ENCODE peak calls at places on chromosomes 11 and 22, in ten cellular contexts. One of them, this sample, is unnamed.

GRCh38 chr11:12531020-12531419 is 143.2 kb upstream of the TEAD1 start:
- DNase-seq in tibial artery: no peak
- DNase-seq in midbrain: no peak
- DNase-seq in activated CD4-positive, CD25-positive, alpha-beta regulatory T cell: no peak
- DNase-seq in HT-29: no peak
- DNase-seq in activated CD4-positive, alpha-beta memory T cell treated with anti-CD3 and anti-CD28 coated beads, Interleukin-2, amount 10 ng/mL, durations not matched to agents 7 days and 5 days: no peak
- DNase-seq in stimulated activated naive CD8-positive, alpha-beta T cell treated with anti-CD3 and anti-CD28 coated beads, Interleukin-15, amount 100 ng/mL, for 72 hours: no peak
- DNase-seq in fibroblast of lung: no peak
- DNase-seq in bronchial epithelial cell: no peak
- DNase-seq in COR-L47: no peak
- DNase-seq in this sample: no peak

GRCh38 chr11:74004694-74005615 is 3.9 kb downstream of the UCP3 start:
- DNase-seq in COR-L47: no peak
- DNase-seq in activated CD4-positive, alpha-beta memory T cell treated with anti-CD3 and anti-CD28 coated beads, Interleukin-2, amount 10 ng/mL, durations not matched to agents 7 days and 5 days: peak
- DNase-seq in fibroblast of lung: no peak
- DNase-seq in tibial artery: no peak
- DNase-seq in stimulated activated naive CD8-positive, alpha-beta T cell treated with anti-CD3 and anti-CD28 coated beads, Interleukin-15, amount 100 ng/mL, for 72 hours: peak
- DNase-seq in HT-29: no peak
- DNase-seq in midbrain: no peak
- DNase-seq in activated CD4-positive, CD25-positive, alpha-beta regulatory T cell: peak
- DNase-seq in bronchial epithelial cell: no peak
- DNase-seq in this sample: no peak

GRCh38 chr11:134157451-134157850 is 66.3 kb downstream of the NCAPD3 start:
- DNase-seq in bronchial epithelial cell: no peak
- DNase-seq in activated CD4-positive, CD25-positive, alpha-beta regulatory T cell: no peak
- DNase-seq in fibroblast of lung: no peak
- DNase-seq in midbrain: no peak
- DNase-seq in COR-L47: no peak
- DNase-seq in HT-29: no peak
- DNase-seq in activated CD4-positive, alpha-beta memory T cell treated with anti-CD3 and anti-CD28 coated beads, Interleukin-2, amount 10 ng/mL, durations not matched to agents 7 days and 5 days: no peak
- DNase-seq in tibial artery: no peak
- DNase-seq in stimulated activated naive CD8-positive, alpha-beta T cell treated with anti-CD3 and anti-CD28 coated beads, Interleukin-15, amount 100 ng/mL, for 72 hours: no peak
- DNase-seq in this sample: no peak

GRCh38 chr11:79796704-79797103 is 355.9 kb upstream of the TENM4 start:
- DNase-seq in stimulated activated naive CD8-positive, alpha-beta T cell treated with anti-CD3 and anti-CD28 coated beads, Interleukin-15, amount 100 ng/mL, for 72 hours: no peak
- DNase-seq in midbrain: no peak
- DNase-seq in activated CD4-positive, CD25-positive, alpha-beta regulatory T cell: no peak
- DNase-seq in bronchial epithelial cell: no peak
- DNase-seq in activated CD4-positive, alpha-beta memory T cell treated with anti-CD3 and anti-CD28 coated beads, Interleukin-2, amount 10 ng/mL, durations not matched to agents 7 days and 5 days: no peak
- DNase-seq in HT-29: no peak
- DNase-seq in COR-L47: no peak
- DNase-seq in tibial artery: no peak
- DNase-seq in fibroblast of lung: no peak
- DNase-seq in this sample: no peak

GRCh38 chr11:93089474-93090102 is 108.2 kb downstream of the SLC36A4 start:
- DNase-seq in HT-29: peak
- DNase-seq in stimulated activated naive CD8-positive, alpha-beta T cell treated with anti-CD3 and anti-CD28 coated beads, Interleukin-15, amount 100 ng/mL, for 72 hours: no peak
- DNase-seq in fibroblast of lung: peak
- DNase-seq in activated CD4-positive, alpha-beta memory T cell treated with anti-CD3 and anti-CD28 coated beads, Interleukin-2, amount 10 ng/mL, durations not matched to agents 7 days and 5 days: no peak
- DNase-seq in bronchial epithelial cell: peak
- DNase-seq in activated CD4-positive, CD25-positive, alpha-beta regulatory T cell: no peak
- DNase-seq in tibial artery: peak
- DNase-seq in midbrain: peak
- DNase-seq in COR-L47: no peak
- DNase-seq in this sample: no peak

GRCh38 chr22:32475428-32476010 is 908 bp downstream of the FBXO7 start:
- DNase-seq in activated CD4-positive, alpha-beta memory T cell treated with anti-CD3 and anti-CD28 coated beads, Interleukin-2, amount 10 ng/mL, durations not matched to agents 7 days and 5 days: peak
- DNase-seq in bronchial epithelial cell: peak
- DNase-seq in tibial artery: peak
- DNase-seq in HT-29: peak
- DNase-seq in activated CD4-positive, CD25-positive, alpha-beta regulatory T cell: no peak
- DNase-seq in COR-L47: peak
- DNase-seq in midbrain: peak
- DNase-seq in fibroblast of lung: peak
- DNase-seq in stimulated activated naive CD8-positive, alpha-beta T cell treated with anti-CD3 and anti-CD28 coated beads, Interleukin-15, amount 100 ng/mL, for 72 hours: no peak
- DNase-seq in this sample: no peak

GRCh38 chr11:1043563-1044096 is 7.1 kb upstream of the MUC6 start:
- DNase-seq in tibial artery: no peak
- DNase-seq in fibroblast of lung: no peak
- DNase-seq in bronchial epithelial cell: no peak
- DNase-seq in midbrain: no peak
- DNase-seq in COR-L47: no peak
- DNase-seq in activated CD4-positive, alpha-beta memory T cell treated with anti-CD3 and anti-CD28 coated beads, Interleukin-2, amount 10 ng/mL, durations not matched to agents 7 days and 5 days: no peak
- DNase-seq in stimulated activated naive CD8-positive, alpha-beta T cell treated with anti-CD3 and anti-CD28 coated beads, Interleukin-15, amount 100 ng/mL, for 72 hours: no peak
- DNase-seq in activated CD4-positive, CD25-positive, alpha-beta regulatory T cell: no peak
- DNase-seq in HT-29: no peak
- DNase-seq in this sample: no peak

GRCh38 chr22:48707749-48708557 is 1119.7 kb downstream of the BRD1 start:
- DNase-seq in midbrain: no peak
- DNase-seq in HT-29: no peak
- DNase-seq in activated CD4-positive, alpha-beta memory T cell treated with anti-CD3 and anti-CD28 coated beads, Interleukin-2, amount 10 ng/mL, durations not matched to agents 7 days and 5 days: no peak
- DNase-seq in activated CD4-positive, CD25-positive, alpha-beta regulatory T cell: no peak
- DNase-seq in fibroblast of lung: no peak
- DNase-seq in COR-L47: no peak
- DNase-seq in stimulated activated naive CD8-positive, alpha-beta T cell treated with anti-CD3 and anti-CD28 coated beads, Interleukin-15, amount 100 ng/mL, for 72 hours: no peak
- DNase-seq in tibial artery: no peak
- DNase-seq in bronchial epithelial cell: no peak
- DNase-seq in this sample: no peak

GRCh38 chr11:62996271-62996670 is 11.5 kb upstream of the SLC22A6 start:
- DNase-seq in stimulated activated naive CD8-positive, alpha-beta T cell treated with anti-CD3 and anti-CD28 coated beads, Interleukin-15, amount 100 ng/mL, for 72 hours: no peak
- DNase-seq in activated CD4-positive, CD25-positive, alpha-beta regulatory T cell: no peak
- DNase-seq in HT-29: no peak
- DNase-seq in midbrain: no peak
- DNase-seq in bronchial epithelial cell: no peak
- DNase-seq in tibial artery: no peak
- DNase-seq in fibroblast of lung: no peak
- DNase-seq in activated CD4-positive, alpha-beta memory T cell treated with anti-CD3 and anti-CD28 coated beads, Interleukin-2, amount 10 ng/mL, durations not matched to agents 7 days and 5 days: no peak
- DNase-seq in COR-L47: no peak
- DNase-seq in this sample: no peak

GRCh38 chr11:133894956-133895549 is 49.7 kb upstream of the SPATA19 start:
- DNase-seq in bronchial epithelial cell: no peak
- DNase-seq in tibial artery: no peak
- DNase-seq in activated CD4-positive, CD25-positive, alpha-beta regulatory T cell: no peak
- DNase-seq in HT-29: no peak
- DNase-seq in midbrain: no peak
- DNase-seq in stimulated activated naive CD8-positive, alpha-beta T cell treated with anti-CD3 and anti-CD28 coated beads, Interleukin-15, amount 100 ng/mL, for 72 hours: no peak
- DNase-seq in fibroblast of lung: peak
- DNase-seq in activated CD4-positive, alpha-beta memory T cell treated with anti-CD3 and anti-CD28 coated beads, Interleukin-2, amount 10 ng/mL, durations not matched to agents 7 days and 5 days: no peak
- DNase-seq in COR-L47: no peak
- DNase-seq in this sample: peak

GRCh38 chr11:69874984-69875673 is 55.9 kb upstream of the FGF3 start:
- DNase-seq in activated CD4-positive, alpha-beta memory T cell treated with anti-CD3 and anti-CD28 coated beads, Interleukin-2, amount 10 ng/mL, durations not matched to agents 7 days and 5 days: no peak
- DNase-seq in stimulated activated naive CD8-positive, alpha-beta T cell treated with anti-CD3 and anti-CD28 coated beads, Interleukin-15, amount 100 ng/mL, for 72 hours: no peak
- DNase-seq in bronchial epithelial cell: no peak
- DNase-seq in HT-29: no peak
- DNase-seq in activated CD4-positive, CD25-positive, alpha-beta regulatory T cell: no peak
- DNase-seq in tibial artery: no peak
- DNase-seq in COR-L47: no peak
- DNase-seq in midbrain: no peak
- DNase-seq in fibroblast of lung: no peak
- DNase-seq in this sample: peak

GRCh38 chr11:14132312-14132711 is 169.8 kb downstream of the SPON1 start:
- DNase-seq in HT-29: no peak
- DNase-seq in bronchial epithelial cell: no peak
- DNase-seq in midbrain: no peak
- DNase-seq in stimulated activated naive CD8-positive, alpha-beta T cell treated with anti-CD3 and anti-CD28 coated beads, Interleukin-15, amount 100 ng/mL, for 72 hours: no peak
- DNase-seq in activated CD4-positive, alpha-beta memory T cell treated with anti-CD3 and anti-CD28 coated beads, Interleukin-2, amount 10 ng/mL, durations not matched to agents 7 days and 5 days: no peak
- DNase-seq in COR-L47: no peak
- DNase-seq in tibial artery: no peak
- DNase-seq in activated CD4-positive, CD25-positive, alpha-beta regulatory T cell: no peak
- DNase-seq in fibroblast of lung: no peak
- DNase-seq in this sample: no peak

GRCh38 chr11:44451706-44452105 is 113.8 kb upstream of the CD82 start:
- DNase-seq in fibroblast of lung: no peak
- DNase-seq in COR-L47: no peak
- DNase-seq in stimulated activated naive CD8-positive, alpha-beta T cell treated with anti-CD3 and anti-CD28 coated beads, Interleukin-15, amount 100 ng/mL, for 72 hours: no peak
- DNase-seq in HT-29: no peak
- DNase-seq in activated CD4-positive, alpha-beta memory T cell treated with anti-CD3 and anti-CD28 coated beads, Interleukin-2, amount 10 ng/mL, durations not matched to agents 7 days and 5 days: no peak
- DNase-seq in activated CD4-positive, CD25-positive, alpha-beta regulatory T cell: no peak
- DNase-seq in midbrain: no peak
- DNase-seq in tibial artery: no peak
- DNase-seq in bronchial epithelial cell: no peak
- DNase-seq in this sample: no peak

GRCh38 chr11:75182652-75183051 is 31.7 kb downstream of the SLCO2B1 start:
- DNase-seq in activated CD4-positive, alpha-beta memory T cell treated with anti-CD3 and anti-CD28 coated beads, Interleukin-2, amount 10 ng/mL, durations not matched to agents 7 days and 5 days: no peak
- DNase-seq in activated CD4-positive, CD25-positive, alpha-beta regulatory T cell: no peak
- DNase-seq in HT-29: no peak
- DNase-seq in bronchial epithelial cell: no peak
- DNase-seq in fibroblast of lung: no peak
- DNase-seq in tibial artery: peak
- DNase-seq in midbrain: peak
- DNase-seq in stimulated activated naive CD8-positive, alpha-beta T cell treated with anti-CD3 and anti-CD28 coated beads, Interleukin-15, amount 100 ng/mL, for 72 hours: no peak
- DNase-seq in COR-L47: no peak
- DNase-seq in this sample: no peak

GRCh38 chr11:108963118-108963517 is 298.2 kb downstream of the DDX10 start:
- DNase-seq in COR-L47: no peak
- DNase-seq in fibroblast of lung: peak
- DNase-seq in activated CD4-positive, CD25-positive, alpha-beta regulatory T cell: no peak
- DNase-seq in stimulated activated naive CD8-positive, alpha-beta T cell treated with anti-CD3 and anti-CD28 coated beads, Interleukin-15, amount 100 ng/mL, for 72 hours: no peak
- DNase-seq in bronchial epithelial cell: no peak
- DNase-seq in midbrain: no peak
- DNase-seq in activated CD4-positive, alpha-beta memory T cell treated with anti-CD3 and anti-CD28 coated beads, Interleukin-2, amount 10 ng/mL, durations not matched to agents 7 days and 5 days: no peak
- DNase-seq in tibial artery: no peak
- DNase-seq in HT-29: no peak
- DNase-seq in this sample: no peak